ENCODE peak calls at places on chromosomes 2 and 18, in ten cellular contexts. H is neural crest cell; G is RWPE1; N is AG09309; D is body of pancreas; K is NCI-H2029; B is GM13977; L is activated naive CD4-positive, alpha-beta T cell treated with anti-CD3 and anti-CD28 coated beads for 36 hours; E is kidney epithelial cell; J is iPS-NIHi11. V is an unnamed sample.
A peak's percentile ranks its signal among the peaks of the same experiment; 100 is the strongest.

GRCh38 chr2:217790681-217791392 is 212.0 kb downstream of the TNS1 start:
- DNase-seq in H (no peak), G (peak; percentile 22), N (no peak), D (no peak), K (no peak), B (peak; percentile 3), L (no peak), E (no peak), J (no peak), V (peak; percentile 87)

GRCh38 chr2:54520687-54521086 is 64.6 kb downstream of the SPTBN1 start:
- DNase-seq in H (no peak), G (peak; percentile 24), N (peak; percentile 93), D (no peak), K (no peak), B (no peak), L (no peak), E (peak; percentile 72), J (no peak), V (peak; percentile 90)

GRCh38 chr2:28546242-28546641 is 50.4 kb downstream of the PLB1 start:
- DNase-seq in H (no peak), G (peak; percentile 28), N (no peak), D (no peak), K (no peak), B (no peak), L (no peak), E (no peak), J (no peak), V (no peak)

GRCh38 chr2:234735829-234736228 is 216.0 kb upstream of the SH3BP4 start:
- DNase-seq in H (no peak), G (no peak), N (no peak), D (no peak), K (no peak), B (no peak), L (no peak), E (no peak), J (no peak), V (no peak)

GRCh38 chr2:37892436-37893114 is 32.5 kb upstream of the RMDN2 start:
- DNase-seq in H (no peak), G (no peak), N (no peak), D (no peak), K (no peak), B (peak; percentile 58), L (no peak), E (no peak), J (no peak), V (no peak)

GRCh38 chr2:109032229-109032800 is 43.3 kb upstream of the EDAR start:
- DNase-seq in H (no peak), G (no peak), N (no peak), D (no peak), K (no peak), B (no peak), L (peak; percentile 51), E (no peak), J (no peak), V (no peak)

GRCh38 chr2:172516299-172516698 is 39.6 kb upstream of the PDK1 start:
- DNase-seq in H (no peak), G (no peak), N (peak; percentile 53), D (no peak), K (no peak), B (no peak), L (no peak), E (no peak), J (no peak), V (peak; percentile 71)

GRCh38 chr2:238667008-238667407 is 180.9 kb upstream of the TWIST2 start:
- DNase-seq in H (no peak), G (no peak), N (peak; percentile 28), D (no peak), K (no peak), B (no peak), L (no peak), E (no peak), J (no peak), V (peak; percentile 45)

GRCh38 chr2:43149482-43150107 is 76.8 kb downstream of the ZFP36L2 start:
- DNase-seq in H (no peak), G (no peak), N (no peak), D (no peak), K (no peak), B (no peak), L (peak; percentile 90), E (no peak), J (no peak), V (no peak)

GRCh38 chr2:19711470-19712372 is 190.1 kb downstream of the TTC32 start:
- DNase-seq in H (no peak), G (peak; percentile 88), N (peak; percentile 89), D (no peak), K (peak; percentile 85), B (no peak), L (peak; percentile 13), E (peak; percentile 94), J (peak; percentile 74), V (peak; percentile 96)

GRCh38 chr2:8132889-8133288 is 549.0 kb upstream of the ID2 start:
- DNase-seq in H (no peak), G (no peak), N (no peak), D (no peak), K (no peak), B (no peak), L (no peak), E (no peak), J (no peak), V (no peak)

GRCh38 chr2:51535763-51536162 is 503.8 kb upstream of the NRXN1 start:
- DNase-seq in H (no peak), G (no peak), N (no peak), D (no peak), K (no peak), B (no peak), L (no peak), E (no peak), J (no peak), V (no peak)

GRCh38 chr2:63819765-63820717 is 21.7 kb upstream of the UGP2 start:
- DNase-seq in H (no peak), G (no peak), N (no peak), D (peak; percentile 56), K (no peak), B (no peak), L (no peak), E (no peak), J (no peak), V (peak; percentile 62)

GRCh38 chr2:201327678-201328077 is 29.5 kb downstream of the FLACC1 start:
- DNase-seq in H (no peak), G (no peak), N (no peak), D (no peak), K (no peak), B (no peak), L (no peak), E (no peak), J (no peak), V (no peak)

GRCh38 chr2:9089831-9090230 is 86.3 kb upstream of the MBOAT2 start:
- DNase-seq in H (no peak), G (no peak), N (no peak), D (no peak), K (no peak), B (no peak), L (no peak), E (no peak), J (no peak), V (no peak)

GRCh38 chr2:10398496-10398895 is 49.6 kb downstream of the ODC1 start:
- DNase-seq in H (no peak), G (no peak), N (no peak), D (no peak), K (no peak), B (no peak), L (no peak), E (no peak), J (no peak), V (no peak)

GRCh38 chr18:22471546-22472131 is 53.9 kb upstream of the CTAGE1 start:
- DNase-seq in H (no peak), G (no peak), N (no peak), D (peak; percentile 36), K (no peak), B (no peak), L (no peak), E (no peak), J (no peak), V (no peak)